ENCODE peak calls at places on chromosomes 16 and 17, in four cellular contexts. T is WTC11, S is HepG2, J is K562. B is an unnamed sample.

GRCh38 chr17:81189670-81190530 is 23.9 kb upstream of the AATK start:
- DNase-seq in T (peak; percentile 49), S (peak; percentile 29), J (no peak), B (no peak)

GRCh38 chr17:10713336-10713735 is 15.9 kb downstream of the ADPRM start:
- DNase-seq in T (no peak), S (no peak), J (no peak), B (no peak)

GRCh38 chr17:57226793-57227192 is 29.5 kb upstream of the MSI2 start:
- DNase-seq in T (no peak), S (no peak), J (no peak), B (no peak)

GRCh38 chr17:79664925-79665738 is 54.3 kb upstream of the RBFOX3 start:
- DNase-seq in T (peak; percentile 68), S (no peak), J (no peak), B (no peak)

GRCh38 chr17:80445152-80446110 is 30.5 kb downstream of the ENDOV start:
- DNase-seq in T (no peak), S (no peak), J (no peak), B (no peak)

GRCh38 chr17:62996221-62996620 is 30.2 kb downstream of the TANC2 start:
- DNase-seq in T (no peak), S (no peak), J (no peak), B (no peak)

GRCh38 chr17:42704495-42705494 is 22.5 kb downstream of the CNTNAP1 start:
- DNase-seq in T (no peak), S (no peak), J (no peak), B (peak; percentile 94)

GRCh38 chr16:23694707-23695373 is 16.2 kb downstream of the PLK1 start:
- DNase-seq in T (peak; percentile 85), S (peak; percentile 49), J (no peak), B (no peak)

GRCh38 chr16:78970650-78971049 is 629.9 kb downstream of the MAF start:
- DNase-seq in T (no peak), S (no peak), J (no peak), B (no peak)

GRCh38 chr17:70906808-70907207 is 737.5 kb downstream of the KCNJ2 start:
- DNase-seq in T (no peak), S (no peak), J (no peak), B (no peak)

GRCh38 chr16:67648088-67648763 is 3.3 kb downstream of the CARMIL2 start:
- DNase-seq in T (peak; percentile 60), S (no peak), J (peak; percentile 40), B (no peak)

GRCh38 chr16:14658063-14658462 is 25.3 kb downstream of the BFAR start:
- DNase-seq in T (no peak), S (no peak), J (no peak), B (peak; percentile 71)

GRCh38 chr16:69029121-69029520 is 76.3 kb upstream of the HAS3 start:
- DNase-seq in T (no peak), S (no peak), J (no peak), B (no peak)

GRCh38 chr17:48756816-48757215 is 28.3 kb upstream of the HOXB13 start:
- DNase-seq in T (no peak), S (no peak), J (no peak), B (no peak)

GRCh38 chr17:15285466-15285865 is 20.3 kb upstream of the PMP22 start:
- DNase-seq in T (no peak), S (no peak), J (no peak), B (no peak)

GRCh38 chr17:15279011-15279477 is 13.9 kb upstream of the PMP22 start:
- DNase-seq in T (no peak), S (no peak), J (no peak), B (no peak)

GRCh38 chr17:15284537-15284936 is 19.4 kb upstream of the PMP22 start:
- DNase-seq in T (no peak), S (no peak), J (no peak), B (no peak)

GRCh38 chr17:15278381-15278780 is 13.3 kb upstream of the PMP22 start:
- DNase-seq in T (no peak), S (no peak), J (no peak), B (no peak)

DNA sequence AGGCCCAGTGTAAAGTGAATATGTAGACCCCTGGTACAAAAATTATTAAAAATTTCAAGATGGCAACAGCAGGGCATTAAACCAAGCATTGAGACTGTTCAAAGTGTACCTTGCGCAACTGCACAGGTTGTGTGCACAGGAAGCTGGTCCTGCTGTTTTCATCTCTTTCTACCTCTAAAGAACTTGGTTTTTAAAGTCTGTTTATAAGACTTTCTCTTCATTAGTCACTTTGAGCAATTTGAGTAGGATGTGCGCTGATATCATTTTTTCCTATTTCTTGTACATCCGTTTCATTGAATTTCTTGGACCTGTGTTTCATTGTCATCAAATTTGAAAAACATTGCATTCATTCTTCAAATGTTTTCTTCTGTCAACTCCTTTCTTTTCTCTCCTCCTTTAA is 16.8 kb upstream of the PMP22 start:
- DNase-seq in T (no peak), S (no peak), J (no peak), B (no peak)
- TF ChIP-seq ETV6 in T (no peak), S (no peak), J (no peak), B (no peak)

GRCh38 chr17:7043544-7044268 is at the start of gene SLC16A11:
- DNase-seq in T (peak; percentile 41), S (no peak), J (no peak), B (no peak)

GRCh38 chr17:7041607-7042506 is 2.0 kb downstream of the SLC16A11 start:
- DNase-seq in T (peak; percentile 47), S (no peak), J (no peak), B (no peak)

GRCh38 chr17:7045492-7046126 is 1.7 kb upstream of the SLC16A11 start:
- DNase-seq in T (no peak), S (peak; percentile 80), J (no peak), B (peak; percentile 53)

GRCh38 chr17:7043195-7043543 is 723 bp downstream of the SLC16A11 start:
- DNase-seq in T (peak; percentile 36), S (no peak), J (no peak), B (no peak)

DNA sequence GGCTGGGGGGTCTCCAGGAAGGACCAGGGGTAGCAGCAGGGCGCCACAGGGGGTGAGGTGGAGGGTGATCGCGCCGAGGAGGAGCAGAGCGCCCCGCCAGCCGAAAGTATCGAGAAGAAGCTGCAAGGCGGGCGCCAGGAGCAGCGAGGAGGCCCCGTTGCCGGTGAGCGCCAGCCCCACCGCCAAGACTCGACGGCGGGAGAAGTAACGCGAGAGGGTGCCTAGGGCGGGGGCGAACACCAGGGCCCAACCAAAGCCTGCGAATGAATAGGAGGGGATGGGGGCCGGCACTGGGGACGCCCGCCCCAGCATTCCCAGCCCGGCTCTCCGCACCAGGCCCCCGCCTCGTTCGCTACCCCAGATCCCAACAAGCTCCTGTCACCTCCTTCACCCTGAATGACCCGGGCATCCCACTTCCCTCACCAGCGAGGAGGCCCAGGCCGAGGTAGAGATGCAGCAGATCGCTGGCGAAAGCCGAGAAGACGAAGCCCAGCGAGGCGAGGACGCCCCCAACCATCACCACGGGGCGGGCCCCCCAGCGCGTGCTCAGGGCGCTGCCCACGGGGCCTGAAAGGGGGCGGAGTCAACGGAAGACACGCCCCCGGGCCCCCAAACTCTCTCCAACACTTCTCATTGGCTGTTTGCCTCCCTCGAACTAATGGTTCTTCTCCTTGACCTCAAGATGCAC is 1.2 kb downstream of the SLC16A11 start:
- DNase-seq in T (peak; percentile 52), S (no peak), J (no peak), B (no peak)
- TF ChIP-seq ETV6 in T (no peak), S (no peak), J (no peak), B (no peak)

DNA sequence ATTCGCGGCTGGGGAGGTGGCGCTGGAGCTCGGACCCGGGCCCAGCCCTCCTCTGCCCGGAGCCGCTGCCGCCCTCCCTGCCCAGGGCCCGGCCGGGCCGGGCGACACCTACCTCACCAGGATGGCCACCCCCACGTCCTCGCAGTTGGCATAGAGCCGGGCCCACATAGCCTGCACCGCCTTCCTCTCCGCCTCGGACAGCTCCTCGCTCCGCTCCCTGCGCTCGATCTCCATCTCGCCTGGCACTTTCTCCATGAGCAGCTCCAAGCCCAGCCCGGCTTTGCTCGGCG is 276 bp downstream of the CYGB start:
- DNase-seq in T (peak; percentile 44), S (no peak), J (no peak), B (no peak)
- TF ChIP-seq ETV6 in T (no peak), S (no peak), J (no peak), B (no peak)

DNA sequence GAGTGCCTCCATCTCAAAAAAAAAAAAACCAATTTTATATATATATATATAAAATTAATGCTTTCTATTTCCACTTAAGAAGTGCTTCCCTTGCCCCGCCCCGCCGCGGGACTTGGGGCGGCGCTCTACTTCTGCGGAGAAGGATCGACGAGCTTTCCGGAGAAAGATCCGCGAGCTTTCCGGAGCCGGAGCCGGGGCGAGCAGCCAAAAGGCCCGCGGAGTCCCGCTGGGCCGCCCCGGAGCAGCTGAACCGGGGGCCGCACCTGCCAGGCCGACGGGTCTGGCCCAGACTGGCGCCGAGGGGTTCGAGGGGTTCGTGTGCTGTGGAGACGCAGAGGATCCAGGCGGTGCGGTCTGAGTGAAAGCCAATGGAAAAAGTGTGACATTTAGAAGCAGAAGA is 50.7 kb downstream of the TBC1D26 start:
- DNase-seq in T (peak; percentile 46), S (no peak), J (no peak), B (no peak)
- TF ChIP-seq ETV6 in T (no peak), S (no peak), J (no peak), B (no peak)

DNA sequence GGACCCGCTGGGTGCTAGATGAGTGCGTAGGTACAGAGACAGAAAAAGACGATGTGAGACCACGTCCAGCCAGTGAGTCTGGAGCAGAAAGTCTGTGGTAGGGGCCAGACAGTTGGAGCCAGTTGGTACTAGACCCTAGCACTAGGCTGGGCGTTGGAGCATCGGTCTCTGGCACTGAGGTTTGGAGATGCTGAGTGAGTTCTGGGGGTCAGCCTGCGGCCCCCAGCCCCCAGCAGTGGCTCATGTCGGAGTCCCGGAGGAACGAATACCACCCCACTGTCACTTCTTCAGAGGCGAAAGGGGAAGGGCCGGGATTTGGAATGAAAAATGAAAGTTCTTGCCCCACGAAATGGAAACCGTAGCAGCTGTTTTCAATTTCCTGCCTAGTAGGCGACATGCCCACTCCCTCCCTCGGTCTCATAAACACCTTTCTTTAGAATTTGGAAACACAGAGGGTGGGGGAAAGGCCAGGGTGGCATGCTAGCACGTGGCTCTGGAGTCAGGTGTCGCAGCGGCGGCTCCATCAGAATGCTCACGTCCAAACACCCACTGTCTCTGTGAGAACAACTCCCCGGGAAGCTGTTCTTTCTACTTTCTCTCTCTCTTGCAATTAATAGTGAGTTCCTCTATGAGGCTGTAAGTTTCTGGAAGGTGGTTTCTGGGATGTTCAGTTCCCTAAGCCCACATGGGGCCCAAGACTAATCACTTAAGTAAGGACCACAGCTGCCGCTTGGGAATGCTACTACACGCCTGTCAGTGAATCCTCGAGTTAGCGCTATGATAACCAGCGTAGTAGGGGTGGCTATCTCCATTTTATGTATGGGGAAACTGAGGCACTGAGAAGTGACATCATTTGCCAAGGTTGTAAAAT is 96.9 kb downstream of the IRF8 start:
- DNase-seq in T (no peak), S (no peak), J (no peak), B (peak; percentile 74)
- TF ChIP-seq ETV6 in T (no peak), S (no peak), J (no peak), B (no peak)

GRCh38 chr17:77322534-77323412 is 182.0 kb downstream of the SEC14L1 start:
- DNase-seq in T (peak; percentile 16), S (peak; percentile 85), J (peak; percentile 64), B (no peak)
- TF ChIP-seq ETV6 in T (no peak), S (no peak), J (no peak), B (peak; percentile 32)